ENCODE peak calls at places on chromosomes 3 and 15, in nine cellular contexts. One of them, this sample, is unnamed.

GRCh38 chr3:11288021-11288491 is 15.9 kb downstream of the ATG7 start:
- DNase-seq in CD8-positive, alpha-beta T cell: no peak
- DNase-seq in heart right ventricle: no peak
- DNase-seq in endothelial cell of umbilical vein: peak; percentile 56
- DNase-seq in A549: no peak
- DNase-seq in transverse colon: no peak
- DNase-seq in CD8-positive, alpha-beta memory T cell: no peak
- DNase-seq in heart left ventricle: no peak
- DNase-seq in cardiac muscle cell: peak; percentile 61
- DNase-seq in this sample: peak; percentile 30

GRCh38 chr3:135860761-135861160 is 104.8 kb upstream of the PPP2R3A start:
- DNase-seq in CD8-positive, alpha-beta T cell: no peak
- DNase-seq in heart right ventricle: no peak
- DNase-seq in endothelial cell of umbilical vein: no peak
- DNase-seq in A549: no peak
- DNase-seq in transverse colon: no peak
- DNase-seq in CD8-positive, alpha-beta memory T cell: no peak
- DNase-seq in heart left ventricle: no peak
- DNase-seq in cardiac muscle cell: no peak
- DNase-seq in this sample: no peak

GRCh38 chr3:17234382-17234781 is 349.6 kb downstream of the PLCL2 start:
- DNase-seq in CD8-positive, alpha-beta T cell: no peak
- DNase-seq in heart right ventricle: no peak
- DNase-seq in endothelial cell of umbilical vein: peak; percentile 32
- DNase-seq in A549: no peak
- DNase-seq in transverse colon: no peak
- DNase-seq in CD8-positive, alpha-beta memory T cell: no peak
- DNase-seq in heart left ventricle: no peak
- DNase-seq in cardiac muscle cell: no peak
- DNase-seq in this sample: no peak

GRCh38 chr3:138809506-138810266 is 25.0 kb downstream of the PIK3CB start:
- DNase-seq in CD8-positive, alpha-beta T cell: no peak
- DNase-seq in heart right ventricle: no peak
- DNase-seq in endothelial cell of umbilical vein: no peak
- DNase-seq in A549: no peak
- DNase-seq in transverse colon: peak; percentile 38
- DNase-seq in CD8-positive, alpha-beta memory T cell: no peak
- DNase-seq in heart left ventricle: no peak
- DNase-seq in cardiac muscle cell: no peak
- DNase-seq in this sample: no peak

GRCh38 chr3:58776231-58776630 is 109.7 kb upstream of the FAM3D start:
- DNase-seq in CD8-positive, alpha-beta T cell: no peak
- DNase-seq in heart right ventricle: no peak
- DNase-seq in endothelial cell of umbilical vein: no peak
- DNase-seq in A549: peak; percentile 7
- DNase-seq in transverse colon: no peak
- DNase-seq in CD8-positive, alpha-beta memory T cell: no peak
- DNase-seq in heart left ventricle: no peak
- DNase-seq in cardiac muscle cell: no peak
- DNase-seq in this sample: no peak

GRCh38 chr3:27900316-27900715 is 178.2 kb upstream of the EOMES start:
- DNase-seq in CD8-positive, alpha-beta T cell: no peak
- DNase-seq in heart right ventricle: no peak
- DNase-seq in endothelial cell of umbilical vein: no peak
- DNase-seq in A549: no peak
- DNase-seq in transverse colon: no peak
- DNase-seq in CD8-positive, alpha-beta memory T cell: no peak
- DNase-seq in heart left ventricle: no peak
- DNase-seq in cardiac muscle cell: no peak
- DNase-seq in this sample: no peak

GRCh38 chr15:45399381-45400212 is 21.3 kb upstream of the GATM start:
- DNase-seq in CD8-positive, alpha-beta T cell: no peak
- DNase-seq in heart right ventricle: no peak
- DNase-seq in endothelial cell of umbilical vein: peak; percentile 55
- DNase-seq in A549: peak; percentile 67
- DNase-seq in transverse colon: no peak
- DNase-seq in CD8-positive, alpha-beta memory T cell: no peak
- DNase-seq in heart left ventricle: no peak
- DNase-seq in cardiac muscle cell: peak; percentile 74
- DNase-seq in this sample: peak; percentile 89

GRCh38 chr3:10224794-10225660 is 23.2 kb upstream of the TATDN2 start:
- DNase-seq in CD8-positive, alpha-beta T cell: peak; percentile 47
- DNase-seq in heart right ventricle: peak; percentile 53
- DNase-seq in endothelial cell of umbilical vein: peak; percentile 87
- DNase-seq in A549: peak; percentile 84
- DNase-seq in transverse colon: peak; percentile 85
- DNase-seq in CD8-positive, alpha-beta memory T cell: peak; percentile 54
- DNase-seq in heart left ventricle: peak; percentile 72
- DNase-seq in cardiac muscle cell: peak; percentile 76
- DNase-seq in this sample: peak; percentile 82

GRCh38 chr3:173893066-173893465 is 495.5 kb downstream of the NLGN1 start:
- DNase-seq in CD8-positive, alpha-beta T cell: no peak
- DNase-seq in heart right ventricle: no peak
- DNase-seq in endothelial cell of umbilical vein: peak; percentile 20
- DNase-seq in A549: no peak
- DNase-seq in transverse colon: no peak
- DNase-seq in CD8-positive, alpha-beta memory T cell: no peak
- DNase-seq in heart left ventricle: no peak
- DNase-seq in cardiac muscle cell: no peak
- DNase-seq in this sample: peak; percentile 28

GRCh38 chr15:78322243-78322642 is 17.9 kb upstream of the CRABP1 start:
- DNase-seq in CD8-positive, alpha-beta T cell: no peak
- DNase-seq in heart right ventricle: no peak
- DNase-seq in endothelial cell of umbilical vein: peak; percentile 92
- DNase-seq in A549: peak; percentile 35
- DNase-seq in transverse colon: no peak
- DNase-seq in CD8-positive, alpha-beta memory T cell: no peak
- DNase-seq in heart left ventricle: no peak
- DNase-seq in cardiac muscle cell: peak; percentile 67
- DNase-seq in this sample: peak; percentile 48

DNA sequence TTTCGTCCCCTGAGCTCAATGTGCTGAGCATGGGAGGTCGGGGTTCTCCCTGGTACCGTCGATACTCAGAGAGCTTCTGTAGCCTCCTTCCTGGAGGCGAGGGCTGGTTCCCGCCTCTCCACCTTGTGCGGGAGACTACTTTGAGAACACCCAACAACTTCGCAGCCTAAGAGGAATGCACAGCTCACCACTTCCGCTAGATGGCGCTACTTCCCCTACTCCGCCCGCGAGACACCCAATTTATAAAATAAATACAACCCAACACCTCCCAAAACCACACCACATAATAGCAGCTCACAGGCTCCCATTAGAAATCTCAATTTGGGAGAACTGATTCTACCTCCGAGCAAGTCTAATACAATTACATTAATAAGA is 1.2 kb downstream of the RGMA start:
- DNase-seq in CD8-positive, alpha-beta T cell: peak; percentile 48
- DNase-seq in heart right ventricle: peak; percentile 71
- DNase-seq in endothelial cell of umbilical vein: peak; percentile 47
- DNase-seq in A549: peak; percentile 72
- DNase-seq in transverse colon: peak; percentile 66
- DNase-seq in CD8-positive, alpha-beta memory T cell: peak; percentile 59
- DNase-seq in heart left ventricle: peak; percentile 71
- DNase-seq in cardiac muscle cell: peak; percentile 72
- DNase-seq in this sample: peak; percentile 73
- H3K4me3 ChIP-seq in CD8-positive, alpha-beta T cell: peak overlapping the region; percentile 32
- H3K4me3 ChIP-seq in heart right ventricle: peak overlapping the region; percentile 64
- H3K4me3 ChIP-seq in endothelial cell of umbilical vein: no peak overlapping the region
- H3K4me3 ChIP-seq in A549: peak overlapping the region; percentile 45
- H3K4me3 ChIP-seq in transverse colon: peak overlapping the region; percentile 48
- H3K4me3 ChIP-seq in CD8-positive, alpha-beta memory T cell: peak overlapping the region; percentile 21
- H3K4me3 ChIP-seq in heart left ventricle: peak overlapping the region; percentile 81
- H3K4me3 ChIP-seq in cardiac muscle cell: peak overlapping the region; percentile 27
- H3K4me3 ChIP-seq in this sample: peak overlapping the region; percentile 65

GRCh38 chr15:63905558-63906265 is 72.0 kb upstream of the HERC1 start:
- DNase-seq in CD8-positive, alpha-beta T cell: no peak
- DNase-seq in heart right ventricle: no peak
- DNase-seq in endothelial cell of umbilical vein: peak; percentile 83
- DNase-seq in A549: no peak
- DNase-seq in transverse colon: no peak
- DNase-seq in CD8-positive, alpha-beta memory T cell: no peak
- DNase-seq in heart left ventricle: no peak
- DNase-seq in cardiac muscle cell: no peak
- DNase-seq in this sample: no peak

GRCh38 chr15:63907521-63907920 is 73.8 kb upstream of the HERC1 start:
- DNase-seq in CD8-positive, alpha-beta T cell: no peak
- DNase-seq in heart right ventricle: no peak
- DNase-seq in endothelial cell of umbilical vein: no peak
- DNase-seq in A549: no peak
- DNase-seq in transverse colon: no peak
- DNase-seq in CD8-positive, alpha-beta memory T cell: no peak
- DNase-seq in heart left ventricle: no peak
- DNase-seq in cardiac muscle cell: no peak
- DNase-seq in this sample: no peak

GRCh38 chr15:63908281-63908680 is 74.5 kb upstream of the HERC1 start:
- DNase-seq in CD8-positive, alpha-beta T cell: no peak
- DNase-seq in heart right ventricle: no peak
- DNase-seq in endothelial cell of umbilical vein: no peak
- DNase-seq in A549: no peak
- DNase-seq in transverse colon: no peak
- DNase-seq in CD8-positive, alpha-beta memory T cell: no peak
- DNase-seq in heart left ventricle: no peak
- DNase-seq in cardiac muscle cell: no peak
- DNase-seq in this sample: no peak

GRCh38 chr15:63905131-63905530 is 71.4 kb upstream of the HERC1 start:
- DNase-seq in CD8-positive, alpha-beta T cell: no peak
- DNase-seq in heart right ventricle: no peak
- DNase-seq in endothelial cell of umbilical vein: no peak
- DNase-seq in A549: no peak
- DNase-seq in transverse colon: no peak
- DNase-seq in CD8-positive, alpha-beta memory T cell: no peak
- DNase-seq in heart left ventricle: no peak
- DNase-seq in cardiac muscle cell: no peak
- DNase-seq in this sample: peak; percentile 44

DNA sequence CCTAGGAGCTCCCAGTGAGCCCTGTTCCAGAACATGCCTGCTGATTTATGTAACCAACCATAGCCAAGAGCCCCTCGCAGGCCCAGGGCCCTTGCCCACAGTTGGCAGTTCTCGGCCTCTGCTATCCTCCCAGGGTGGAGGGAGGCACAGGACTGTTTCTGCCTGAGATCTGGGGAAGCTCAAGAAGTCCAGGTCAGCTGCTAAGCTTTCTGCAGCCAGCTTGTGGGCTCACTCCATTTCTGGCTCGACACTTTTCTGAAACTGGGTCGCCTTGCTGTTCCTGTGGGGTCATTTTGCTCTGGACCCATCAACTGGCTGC is 72.5 kb upstream of the HERC1 start:
- DNase-seq in CD8-positive, alpha-beta T cell: no peak
- DNase-seq in heart right ventricle: no peak
- DNase-seq in endothelial cell of umbilical vein: no peak
- DNase-seq in A549: no peak
- DNase-seq in transverse colon: no peak
- DNase-seq in CD8-positive, alpha-beta memory T cell: no peak
- DNase-seq in heart left ventricle: no peak
- DNase-seq in cardiac muscle cell: no peak
- DNase-seq in this sample: no peak
- H3K4me1 ChIP-seq in CD8-positive, alpha-beta T cell: peaks cover 34% of the 10 kb centered on the region
- H3K4me1 ChIP-seq in heart right ventricle: peaks cover 34% of the 10 kb centered on the region
- H3K4me1 ChIP-seq in endothelial cell of umbilical vein: peaks cover 32% of the 10 kb centered on the region
- H3K4me1 ChIP-seq in A549: peaks cover 15% of the 10 kb centered on the region
- H3K4me1 ChIP-seq in transverse colon: peaks cover 15% of the 10 kb centered on the region
- H3K4me1 ChIP-seq in CD8-positive, alpha-beta memory T cell: peaks cover 25% of the 10 kb centered on the region
- H3K4me1 ChIP-seq in heart left ventricle: peaks cover 10% of the 10 kb centered on the region
- H3K4me1 ChIP-seq in cardiac muscle cell: no peaks in the 10 kb centered on the region
- H3K4me1 ChIP-seq in this sample: peaks cover 48% of the 10 kb centered on the region

DNA sequence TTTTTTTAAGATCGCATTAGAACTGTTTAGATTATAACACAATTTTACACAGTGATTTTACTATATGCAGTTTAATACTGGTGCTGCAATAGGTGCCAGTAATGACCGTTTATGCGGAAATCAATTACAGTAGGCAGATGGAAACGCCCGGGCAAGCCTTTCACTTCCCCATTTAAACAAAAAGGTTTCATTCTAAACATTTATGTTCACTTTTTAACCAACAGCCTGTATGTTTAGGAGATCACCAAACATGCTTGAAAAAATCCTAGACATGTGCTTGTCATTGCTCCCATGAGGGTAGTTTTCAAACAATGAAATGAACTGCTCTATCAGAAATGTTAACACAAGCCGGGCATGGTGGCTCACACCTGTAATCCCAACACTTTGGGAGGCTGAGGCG is 2.7 kb downstream of the BNIP2 start:
- DNase-seq in CD8-positive, alpha-beta T cell: no peak
- DNase-seq in heart right ventricle: no peak
- DNase-seq in endothelial cell of umbilical vein: no peak
- DNase-seq in A549: no peak
- DNase-seq in transverse colon: peak; percentile 24
- DNase-seq in CD8-positive, alpha-beta memory T cell: no peak
- DNase-seq in heart left ventricle: peak; percentile 27
- DNase-seq in cardiac muscle cell: no peak
- DNase-seq in this sample: no peak
- H3K4me3 ChIP-seq in CD8-positive, alpha-beta T cell: peak overlapping the region; percentile 0
- H3K4me3 ChIP-seq in heart right ventricle: no peak overlapping the region
- H3K4me3 ChIP-seq in endothelial cell of umbilical vein: no peak overlapping the region
- H3K4me3 ChIP-seq in A549: no peak overlapping the region
- H3K4me3 ChIP-seq in transverse colon: no peak overlapping the region
- H3K4me3 ChIP-seq in CD8-positive, alpha-beta memory T cell: no peak overlapping the region
- H3K4me3 ChIP-seq in heart left ventricle: no peak overlapping the region
- H3K4me3 ChIP-seq in cardiac muscle cell: no peak overlapping the region
- H3K4me3 ChIP-seq in this sample: peak overlapping the region; percentile 5

GRCh38 chr15:99010743-99011142 is 3.2 kb upstream of the PGPEP1L start:
- DNase-seq in CD8-positive, alpha-beta T cell: no peak
- DNase-seq in heart right ventricle: no peak
- DNase-seq in endothelial cell of umbilical vein: no peak
- DNase-seq in A549: no peak
- DNase-seq in transverse colon: no peak
- DNase-seq in CD8-positive, alpha-beta memory T cell: no peak
- DNase-seq in heart left ventricle: no peak
- DNase-seq in cardiac muscle cell: no peak
- DNase-seq in this sample: peak; percentile 41

GRCh38 chr15:99017322-99017701 is 9.7 kb upstream of the PGPEP1L start:
- DNase-seq in CD8-positive, alpha-beta T cell: no peak
- DNase-seq in heart right ventricle: no peak
- DNase-seq in endothelial cell of umbilical vein: no peak
- DNase-seq in A549: no peak
- DNase-seq in transverse colon: no peak
- DNase-seq in CD8-positive, alpha-beta memory T cell: no peak
- DNase-seq in heart left ventricle: no peak
- DNase-seq in cardiac muscle cell: no peak
- DNase-seq in this sample: no peak

GRCh38 chr15:99015677-99016568 is 8.3 kb upstream of the PGPEP1L start:
- DNase-seq in CD8-positive, alpha-beta T cell: no peak
- DNase-seq in heart right ventricle: no peak
- DNase-seq in endothelial cell of umbilical vein: no peak
- DNase-seq in A549: peak; percentile 22
- DNase-seq in transverse colon: no peak
- DNase-seq in CD8-positive, alpha-beta memory T cell: no peak
- DNase-seq in heart left ventricle: no peak
- DNase-seq in cardiac muscle cell: no peak
- DNase-seq in this sample: no peak

GRCh38 chr15:99016680-99017321 is 9.2 kb upstream of the PGPEP1L start:
- DNase-seq in CD8-positive, alpha-beta T cell: no peak
- DNase-seq in heart right ventricle: peak; percentile 25
- DNase-seq in endothelial cell of umbilical vein: no peak
- DNase-seq in A549: peak; percentile 44
- DNase-seq in transverse colon: no peak
- DNase-seq in CD8-positive, alpha-beta memory T cell: no peak
- DNase-seq in heart left ventricle: peak; percentile 52
- DNase-seq in cardiac muscle cell: no peak
- DNase-seq in this sample: peak; percentile 65

GRCh38 chr15:99014803-99015676 is 7.4 kb upstream of the PGPEP1L start:
- DNase-seq in CD8-positive, alpha-beta T cell: peak; percentile 5
- DNase-seq in heart right ventricle: peak; percentile 45
- DNase-seq in endothelial cell of umbilical vein: peak; percentile 41
- DNase-seq in A549: peak; percentile 77
- DNase-seq in transverse colon: peak; percentile 47
- DNase-seq in CD8-positive, alpha-beta memory T cell: no peak
- DNase-seq in heart left ventricle: peak; percentile 46
- DNase-seq in cardiac muscle cell: peak; percentile 52
- DNase-seq in this sample: peak; percentile 82
- H3K4me1 ChIP-seq in CD8-positive, alpha-beta T cell: peaks cover 6% of the 10 kb centered on the region
- H3K4me1 ChIP-seq in heart right ventricle: peaks cover 26% of the 10 kb centered on the region
- H3K4me1 ChIP-seq in endothelial cell of umbilical vein: no peaks in the 10 kb centered on the region
- H3K4me1 ChIP-seq in A549: peaks cover 30% of the 10 kb centered on the region
- H3K4me1 ChIP-seq in transverse colon: peaks cover 9% of the 10 kb centered on the region
- H3K4me1 ChIP-seq in CD8-positive, alpha-beta memory T cell: no peaks in the 10 kb centered on the region
- H3K4me1 ChIP-seq in heart left ventricle: peaks cover 6% of the 10 kb centered on the region
- H3K4me1 ChIP-seq in cardiac muscle cell: no peaks in the 10 kb centered on the region
- H3K4me1 ChIP-seq in this sample: peaks cover 14% of the 10 kb centered on the region

This sample was measured in adipocyte.